ENCODE peak calls at places on chromosome 17, in five cellular contexts. One of them, this sample, is unnamed.

GRCh38 chr17:49557204-49558024 is 18.3 kb upstream of the NXPH3 start:
- ATAC-seq in K562: peak
- ATAC-seq in GM12878: peak
- ATAC-seq in upper lobe of left lung: peak
- ATAC-seq in HepG2: peak
- ATAC-seq in this sample: no peak

GRCh38 chr17:62895256-62895649 is 70.8 kb upstream of the TANC2 start:
- ATAC-seq in K562: no peak
- ATAC-seq in GM12878: no peak
- ATAC-seq in upper lobe of left lung: no peak
- ATAC-seq in HepG2: no peak
- ATAC-seq in this sample: no peak

GRCh38 chr17:7262192-7263070 is at the start of gene CLDN7:
- ATAC-seq in upper lobe of left lung: peak
- ATAC-seq in GM12878: no peak
- ATAC-seq in K562: peak
- ATAC-seq in HepG2: no peak
- ATAC-seq in this sample: no peak

GRCh38 chr17:81328925-81329278 is 33.8 kb upstream of the SLC38A10 start:
- ATAC-seq in HepG2: peak
- ATAC-seq in GM12878: no peak
- ATAC-seq in K562: no peak
- ATAC-seq in upper lobe of left lung: peak
- ATAC-seq in this sample: no peak

GRCh38 chr17:18117974-18118632 is 9.5 kb downstream of the MYO15A start:
- ATAC-seq in upper lobe of left lung: no peak
- ATAC-seq in K562: no peak
- ATAC-seq in HepG2: peak
- ATAC-seq in GM12878: no peak
- ATAC-seq in this sample: no peak

GRCh38 chr17:50184057-50184456 is 17.4 kb downstream of the COL1A1 start:
- ATAC-seq in upper lobe of left lung: no peak
- ATAC-seq in GM12878: peak
- ATAC-seq in K562: peak
- ATAC-seq in HepG2: no peak
- ATAC-seq in this sample: no peak

GRCh38 chr17:79704691-79705090 is 26.1 kb upstream of the ENPP7 start:
- ATAC-seq in upper lobe of left lung: no peak
- ATAC-seq in HepG2: no peak
- ATAC-seq in K562: peak
- ATAC-seq in GM12878: no peak
- ATAC-seq in this sample: no peak

GRCh38 chr17:75842963-75843576 is 1.1 kb downstream of the UNC13D start:
- ATAC-seq in HepG2: no peak
- ATAC-seq in upper lobe of left lung: no peak
- ATAC-seq in K562: peak
- ATAC-seq in GM12878: no peak
- ATAC-seq in this sample: no peak

GRCh38 chr17:41631890-41632269 is 7.5 kb upstream of the KRT17 start:
- ATAC-seq in HepG2: no peak
- ATAC-seq in K562: no peak
- ATAC-seq in GM12878: no peak
- ATAC-seq in upper lobe of left lung: no peak
- ATAC-seq in this sample: no peak

GRCh38 chr17:79892457-79893236 is 53.4 kb upstream of the CBX4 start:
- ATAC-seq in HepG2: no peak
- ATAC-seq in upper lobe of left lung: peak
- ATAC-seq in GM12878: no peak
- ATAC-seq in K562: no peak
- ATAC-seq in this sample: no peak

GRCh38 chr17:43909537-43910231 is 2.3 kb upstream of the MPP2 start:
- ATAC-seq in K562: no peak
- ATAC-seq in upper lobe of left lung: no peak
- ATAC-seq in HepG2: no peak
- ATAC-seq in GM12878: no peak
- ATAC-seq in this sample: no peak

GRCh38 chr17:76434870-76435269 is 18.1 kb downstream of the UBE2O start:
- ATAC-seq in upper lobe of left lung: no peak
- ATAC-seq in HepG2: no peak
- ATAC-seq in K562: no peak
- ATAC-seq in GM12878: no peak
- ATAC-seq in this sample: no peak

GRCh38 chr17:28723159-28723835 is 2.7 kb downstream of the TLCD1 start:
- ATAC-seq in GM12878: no peak
- ATAC-seq in upper lobe of left lung: no peak
- ATAC-seq in HepG2: no peak
- ATAC-seq in K562: no peak
- ATAC-seq in this sample: no peak
- TF ChIP-seq POLR2AphosphoS5 in GM12878: peak
- TF ChIP-seq POLR2AphosphoS5 in upper lobe of left lung: no peak
- TF ChIP-seq POLR2AphosphoS5 in HepG2: no peak
- TF ChIP-seq POLR2AphosphoS5 in K562: no peak
- TF ChIP-seq POLR2AphosphoS5 in this sample: no peak

GRCh38 chr17:64506576-64507417 is at the start of gene CEP95:
- ATAC-seq in upper lobe of left lung: peak
- ATAC-seq in GM12878: peak
- ATAC-seq in K562: peak
- ATAC-seq in HepG2: peak
- ATAC-seq in this sample: peak

GRCh38 chr17:64506201-64506575 is at the start of gene DDX5:
- ATAC-seq in upper lobe of left lung: peak
- ATAC-seq in K562: peak
- ATAC-seq in GM12878: peak
- ATAC-seq in HepG2: peak
- ATAC-seq in this sample: peak

GRCh38 chr17:64503821-64504768 is 2.0 kb downstream of the DDX5 start:
- ATAC-seq in upper lobe of left lung: no peak
- ATAC-seq in GM12878: no peak
- ATAC-seq in K562: no peak
- ATAC-seq in HepG2: no peak
- ATAC-seq in this sample: no peak

GRCh38 chr17:64504769-64505319 is 1.2 kb downstream of the DDX5 start:
- ATAC-seq in GM12878: no peak
- ATAC-seq in upper lobe of left lung: no peak
- ATAC-seq in K562: no peak
- ATAC-seq in HepG2: no peak
- ATAC-seq in this sample: no peak

DNA sequence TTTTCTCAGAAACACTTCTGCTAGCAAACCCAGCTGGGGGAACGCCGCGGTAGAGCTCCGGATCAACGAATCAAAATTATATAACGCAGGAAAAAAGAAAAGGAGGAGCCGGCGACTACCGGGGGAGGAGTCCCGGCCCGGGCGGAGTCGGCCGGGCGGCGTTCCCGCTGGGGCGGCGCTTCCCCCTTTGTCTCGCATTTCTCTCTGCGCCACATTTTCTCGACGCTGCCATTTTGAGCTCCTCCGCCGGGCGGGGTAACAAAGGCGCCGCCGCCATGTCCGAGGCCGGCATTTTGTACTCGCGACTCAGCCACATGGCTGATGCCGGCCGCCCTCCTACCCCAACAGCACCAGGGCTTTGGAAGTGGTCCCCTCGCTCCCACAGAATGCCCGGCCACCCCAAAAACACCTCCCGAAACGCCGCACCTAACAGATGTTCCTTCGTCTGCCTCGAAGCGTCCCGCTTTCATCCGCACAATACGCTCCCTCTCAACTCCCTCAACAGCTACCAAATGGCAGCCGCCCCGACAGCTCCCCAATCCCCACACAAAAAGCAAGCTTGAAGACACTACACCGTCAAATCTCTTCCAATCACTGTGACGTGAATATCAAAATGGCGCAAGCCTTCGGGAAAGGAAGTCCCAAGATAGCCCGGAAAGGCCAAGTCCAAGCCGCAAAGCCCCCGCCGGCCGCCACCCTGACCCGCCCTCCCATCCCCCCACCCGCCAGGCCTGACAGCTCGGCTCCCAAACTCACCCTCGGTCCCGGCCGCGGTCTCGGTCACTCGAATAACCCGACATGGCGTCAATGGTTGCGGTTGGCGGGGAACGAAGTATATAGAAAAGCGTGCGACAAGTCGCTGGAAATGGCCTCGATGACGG is 529 bp downstream of the DDX5 start:
- ATAC-seq in upper lobe of left lung: peak
- ATAC-seq in HepG2: peak
- ATAC-seq in K562: peak
- ATAC-seq in GM12878: peak
- ATAC-seq in this sample: peak
- TF ChIP-seq EP300 in upper lobe of left lung: no peak
- TF ChIP-seq EP300 in HepG2: no peak
- TF ChIP-seq EP300 in K562: no peak
- TF ChIP-seq EP300 in GM12878: no peak
- TF ChIP-seq EP300 in this sample: no peak

GRCh38 chr17:57692770-57693169 is 52.3 kb downstream of the CCDC182 start:
- ATAC-seq in HepG2: no peak
- ATAC-seq in upper lobe of left lung: no peak
- ATAC-seq in K562: no peak
- ATAC-seq in GM12878: no peak
- ATAC-seq in this sample: no peak

GRCh38 chr17:57694051-57694450 is 51.0 kb downstream of the CCDC182 start:
- ATAC-seq in upper lobe of left lung: no peak
- ATAC-seq in K562: no peak
- ATAC-seq in HepG2: no peak
- ATAC-seq in GM12878: no peak
- ATAC-seq in this sample: no peak

GRCh38 chr17:57696050-57696449 is 49.0 kb downstream of the CCDC182 start:
- ATAC-seq in HepG2: no peak
- ATAC-seq in GM12878: no peak
- ATAC-seq in K562: no peak
- ATAC-seq in upper lobe of left lung: no peak
- ATAC-seq in this sample: no peak

GRCh38 chr17:57689254-57689653 is 55.8 kb downstream of the CCDC182 start:
- ATAC-seq in K562: no peak
- ATAC-seq in GM12878: no peak
- ATAC-seq in upper lobe of left lung: no peak
- ATAC-seq in HepG2: peak
- ATAC-seq in this sample: no peak

GRCh38 chr17:57691939-57692338 is 53.2 kb downstream of the CCDC182 start:
- ATAC-seq in HepG2: no peak
- ATAC-seq in upper lobe of left lung: no peak
- ATAC-seq in GM12878: no peak
- ATAC-seq in K562: no peak
- ATAC-seq in this sample: no peak
- TF ChIP-seq POLR2AphosphoS5 in HepG2: no peak
- TF ChIP-seq POLR2AphosphoS5 in upper lobe of left lung: no peak
- TF ChIP-seq POLR2AphosphoS5 in GM12878: no peak
- TF ChIP-seq POLR2AphosphoS5 in K562: no peak
- TF ChIP-seq POLR2AphosphoS5 in this sample: no peak

GRCh38 chr17:46888727-46889126 is 34.2 kb upstream of the GOSR2 start:
- ATAC-seq in HepG2: peak
- ATAC-seq in GM12878: no peak
- ATAC-seq in upper lobe of left lung: no peak
- ATAC-seq in K562: no peak
- ATAC-seq in this sample: no peak
- TF ChIP-seq EP300 in HepG2: no peak
- TF ChIP-seq EP300 in GM12878: no peak
- TF ChIP-seq EP300 in upper lobe of left lung: no peak
- TF ChIP-seq EP300 in K562: no peak
- TF ChIP-seq EP300 in this sample: no peak